ENCODE peak calls at places on chromosomes 16 and 17, in ten cellular contexts. C, S, V, O, G, Z, P, A, H and F are unnamed samples.
A peak's percentile ranks its signal among the peaks of the same experiment; 100 is the strongest.

GRCh38 chr16:4384497-4384896 is 12.8 kb downstream of the VASN start:
- DNase-seq in C (no peak), S (no peak), V (no peak), O (no peak), G (no peak), Z (no peak), P (no peak), A (peak; percentile 98), H (no peak), F (no peak)

GRCh38 chr17:76561332-76561731 is 21.5 kb downstream of the PRCD start:
- DNase-seq in C (no peak), S (no peak), V (no peak), O (no peak), G (no peak), Z (no peak), P (no peak), A (peak; percentile 58), H (no peak), F (no peak)

GRCh38 chr17:77383613-77384608 is 243.1 kb downstream of the SEC14L1 start:
- DNase-seq in C (no peak), S (no peak), V (peak; percentile 75), O (peak; percentile 65), G (no peak), Z (peak; percentile 87), P (peak; percentile 74), A (peak; percentile 84), H (peak; percentile 73), F (no peak)

GRCh38 chr16:46746821-46747776 is 1.0 kb downstream of the MYLK3 start:
- DNase-seq in C (no peak), S (no peak), V (peak; percentile 49), O (no peak), G (peak; percentile 16), Z (no peak), P (peak; percentile 47), A (peak; percentile 52), H (no peak), F (no peak)

GRCh38 chr16:52518884-52519283 is 28.1 kb downstream of the TOX3 start:
- DNase-seq in C (no peak), S (no peak), V (no peak), O (no peak), G (no peak), Z (no peak), P (no peak), A (no peak), H (no peak), F (no peak)

GRCh38 chr16:51982715-51983680 is 563.9 kb downstream of the TOX3 start:
- DNase-seq in C (peak; percentile 50), S (peak; percentile 47), V (peak; percentile 14), O (peak; percentile 19), G (peak; percentile 89), Z (peak; percentile 50), P (no peak), A (peak; percentile 83), H (peak; percentile 61), F (no peak)

GRCh38 chr16:51445250-51445649 is 294.2 kb upstream of the SALL1 start:
- DNase-seq in C (no peak), S (no peak), V (no peak), O (no peak), G (no peak), Z (no peak), P (no peak), A (no peak), H (no peak), F (no peak)

GRCh38 chr17:76082326-76083251 is 3.6 kb downstream of the ZACN start:
- DNase-seq in C (peak; percentile 74), S (no peak), V (no peak), O (no peak), G (no peak), Z (no peak), P (no peak), A (peak; percentile 71), H (no peak), F (no peak)

GRCh38 chr17:76223802-76224201 is 16.5 kb downstream of the RNF157 start:
- DNase-seq in C (no peak), S (no peak), V (no peak), O (no peak), G (no peak), Z (no peak), P (no peak), A (no peak), H (no peak), F (no peak)

GRCh38 chr17:31156326-31156725 is 61.5 kb downstream of the NF1 start:
- DNase-seq in C (no peak), S (peak; percentile 21), V (no peak), O (no peak), G (no peak), Z (no peak), P (no peak), A (no peak), H (no peak), F (no peak)

GRCh38 chr17:50055426-50056216 is at the start of gene ITGA3:
- DNase-seq in C (peak; percentile 93), S (no peak), V (peak; percentile 79), O (peak; percentile 71), G (peak; percentile 95), Z (peak; percentile 86), P (peak; percentile 76), A (peak; percentile 97), H (peak; percentile 87), F (peak; percentile 75)

GRCh38 chr17:28982191-28982793 is 23.5 kb downstream of the SEZ6 start:
- DNase-seq in C (no peak), S (no peak), V (peak; percentile 41), O (no peak), G (no peak), Z (no peak), P (no peak), A (no peak), H (no peak), F (no peak)

GRCh38 chr17:42106009-42106408 is 6.5 kb downstream of the DHX58 start:
- DNase-seq in C (no peak), S (no peak), V (no peak), O (no peak), G (no peak), Z (no peak), P (no peak), A (no peak), H (no peak), F (no peak)

GRCh38 chr17:42107124-42107523 is 5.4 kb downstream of the DHX58 start:
- DNase-seq in C (no peak), S (no peak), V (no peak), O (no peak), G (no peak), Z (no peak), P (no peak), A (no peak), H (no peak), F (no peak)

GRCh38 chr17:42109086-42109485 is 3.4 kb downstream of the DHX58 start:
- DNase-seq in C (no peak), S (no peak), V (no peak), O (no peak), G (no peak), Z (no peak), P (no peak), A (no peak), H (no peak), F (no peak)

GRCh38 chr17:42110301-42111264 is 1.9 kb downstream of the DHX58 start:
- DNase-seq in C (no peak), S (no peak), V (no peak), O (no peak), G (no peak), Z (no peak), P (no peak), A (no peak), H (no peak), F (no peak)

DNA sequence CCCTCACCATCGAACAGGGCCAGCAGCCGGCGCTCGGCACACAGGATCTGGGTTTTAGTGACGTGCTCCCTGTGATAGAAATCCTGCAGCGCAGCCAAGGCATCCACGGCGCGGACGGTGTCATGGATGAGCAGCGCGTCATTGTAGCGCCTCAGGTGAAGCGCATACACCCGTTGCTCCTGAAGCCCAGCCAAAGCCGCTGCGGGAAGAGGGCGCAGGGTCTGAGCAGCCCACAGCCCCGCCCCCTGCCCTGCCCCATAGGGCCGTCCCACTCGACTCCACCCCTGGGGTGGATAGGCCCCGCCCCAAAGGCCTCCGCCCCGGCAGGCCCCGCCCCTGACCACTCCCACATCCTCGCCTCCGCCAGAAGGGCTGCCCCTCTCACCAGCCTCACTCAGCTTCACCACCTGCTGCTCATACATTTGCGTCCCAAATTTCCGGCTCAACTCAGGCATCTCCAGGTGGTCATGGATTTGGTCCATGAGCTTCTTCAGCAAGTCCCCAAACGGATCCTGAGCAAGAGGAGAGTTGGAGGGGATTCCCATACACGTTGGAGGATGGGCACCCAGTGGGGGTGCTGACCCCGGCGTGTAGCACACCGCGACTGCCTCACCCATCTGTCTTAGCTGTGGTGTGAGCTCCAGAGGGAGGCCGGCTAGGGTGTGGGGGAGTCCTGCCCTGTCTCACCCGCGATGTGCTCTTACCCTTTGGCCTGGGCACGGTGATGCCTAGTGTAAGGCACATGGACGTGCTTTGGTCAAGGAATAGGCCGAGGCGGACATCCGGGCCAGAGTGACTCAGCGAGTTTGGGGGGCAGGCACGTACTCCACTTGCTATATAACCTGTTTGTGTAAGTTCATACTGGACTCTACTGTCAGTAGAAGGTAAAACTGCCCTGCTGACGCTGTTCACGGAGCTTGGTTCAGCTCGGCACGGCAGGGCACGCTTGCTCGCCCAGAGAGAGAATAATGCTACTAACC is 4.6 kb downstream of the DHX58 start:
- DNase-seq in C (peak; percentile 99), S (no peak), V (peak; percentile 54), O (no peak), G (peak; percentile 97), Z (peak; percentile 80), P (peak; percentile 78), A (peak; percentile 97), H (peak; percentile 63), F (peak; percentile 79)
- H3K4me3 ChIP-seq in C (peak overlapping the region; percentile 24), S (peak overlapping the region; percentile 53), V (peak overlapping the region; percentile 9), O (peak overlapping the region; percentile 8), G (peak overlapping the region; percentile 66), Z (no peak overlapping the region), P (peak overlapping the region; percentile 39), A (no peak overlapping the region), H (no peak overlapping the region), F (peak overlapping the region; percentile 51)

GRCh38 chr16:70656712-70657263 is 10.4 kb downstream of the IL34 start:
- DNase-seq in C (no peak), S (no peak), V (no peak), O (no peak), G (peak; percentile 52), Z (no peak), P (no peak), A (peak; percentile 39), H (no peak), F (no peak)
- TF ChIP-seq CTCF in C (peak; percentile 7), S (no peak), V (no peak), O (no peak), G (no peak), Z (no peak), P (no peak), A (no peak), H (no peak), F (no peak)

GRCh38 chr16:74698220-74698619 is 2.4 kb downstream of the MLKL start:
- DNase-seq in C (no peak), S (no peak), V (no peak), O (no peak), G (no peak), Z (no peak), P (no peak), A (peak; percentile 58), H (no peak), F (no peak)
- H3K27ac ChIP-seq in C (no peak overlapping the region), S (no peak overlapping the region), V (no peak overlapping the region), O (no peak overlapping the region), G (no peak overlapping the region), Z (no peak overlapping the region), P (no peak overlapping the region), A (peak overlapping the region; percentile 5), H (peak overlapping the region; percentile 51), F (no peak overlapping the region)

GRCh38 chr17:61410100-61410551 is 10.5 kb downstream of the TBX2 start:
- DNase-seq in C (peak; percentile 51), S (no peak), V (no peak), O (peak; percentile 32), G (no peak), Z (peak; percentile 31), P (no peak), A (no peak), H (no peak), F (peak; percentile 12)
- H3K4me3 ChIP-seq in C (peak overlapping the region; percentile 91), S (peak overlapping the region; percentile 46), V (peak overlapping the region; percentile 61), O (no peak overlapping the region), G (peak overlapping the region; percentile 77), Z (no peak overlapping the region), P (peak overlapping the region; percentile 72), A (peak overlapping the region; percentile 84), H (no peak overlapping the region), F (peak overlapping the region; percentile 63)